ENCODE peak calls at places on chromosomes 16 and 17, in ten cellular contexts. L is cardiac muscle cell; P is IMR-90; X is stimulated activated CD4-positive, alpha-beta T cell treated with anti-CD3 and anti-CD28 coated beads, TNF-alpha, amount 100 ng/mL, for 48 hours; N is activated CD4-positive, alpha-beta T cell treated with anti-CD3 and anti-CD28 coated beads, Interleukin-2, amount 10 ng/mL, durations not matched to agents 7 days and 5 days; K is psoas muscle; H is activated naive CD4-positive, alpha-beta T cell treated with Interleukin-2 at 50 U/mL for 16 hours; Q is CD4-positive, alpha-beta memory T cell; T is mucosa of descending colon; B is stimulated activated CD8-positive, alpha-beta memory T cell treated with anti-CD3 and anti-CD28 coated beads, Interleukin-15, amount 100 ng/mL, for 24 hours. U is an unnamed sample.

GRCh38 chr17:65750166-65750565 is 188.7 kb upstream of the AXIN2 start:
- DNase-seq in X (no peak), N (no peak), T (no peak), Q (no peak), L (no peak), K (no peak), H (no peak), P (no peak), B (no peak), U (no peak)

GRCh38 chr17:50471009-50471905 is 2.6 kb upstream of the CHAD start:
- DNase-seq in B (no peak), K (no peak), T (peak; percentile 15), H (no peak), L (no peak), P (no peak), N (no peak), X (no peak), Q (no peak), U (no peak)

GRCh38 chr17:37564252-37564651 is 45.0 kb downstream of the SYNRG start:
- DNase-seq in N (no peak), K (no peak), B (no peak), P (no peak), H (no peak), T (no peak), Q (no peak), L (no peak), X (no peak), U (no peak)

GRCh38 chr17:73976147-73976546 is 227.3 kb upstream of the RPL38 start:
- DNase-seq in L (peak; percentile 7), P (no peak), H (no peak), B (no peak), N (no peak), K (no peak), T (no peak), Q (no peak), X (no peak), U (no peak)

GRCh38 chr16:2829501-2830354 is at the start of gene ZG16B:
- DNase-seq in T (peak; percentile 60), N (no peak), H (no peak), X (no peak), B (no peak), L (no peak), K (no peak), Q (no peak), P (no peak), U (no peak)

GRCh38 chr16:10921536-10922327 is 20.5 kb downstream of the DEXI start:
- DNase-seq in B (no peak), L (peak; percentile 40), K (no peak), X (no peak), P (no peak), T (no peak), Q (no peak), N (no peak), H (no peak), U (no peak)

GRCh38 chr16:47140686-47141085 is 3.1 kb downstream of the NETO2 start:
- DNase-seq in T (no peak), X (no peak), P (no peak), Q (no peak), N (no peak), L (no peak), H (no peak), K (no peak), B (no peak), U (no peak)

GRCh38 chr17:31487648-31488263 is 96.3 kb downstream of the RAB11FIP4 start:
- DNase-seq in K (peak; percentile 80), B (peak; percentile 82), Q (peak; percentile 96), H (peak; percentile 95), X (peak; percentile 92), L (peak; percentile 40), N (peak; percentile 93), P (peak; percentile 16), T (peak; percentile 96), U (peak; percentile 97)

GRCh38 chr17:83067718-83068261 is 11.6 kb upstream of the METRNL start:
- DNase-seq in P (peak; percentile 16), X (no peak), T (no peak), K (peak; percentile 13), H (no peak), Q (no peak), B (no peak), N (no peak), L (peak; percentile 30), U (no peak)

GRCh38 chr16:66020061-66020460 is 346.4 kb upstream of the CDH5 start:
- DNase-seq in T (no peak), P (peak; percentile 41), N (no peak), Q (no peak), K (no peak), L (no peak), H (no peak), B (no peak), X (no peak), U (no peak)

GRCh38 chr17:17792551-17793377 is 44.0 kb downstream of the SREBF1 start:
- DNase-seq in B (no peak), T (no peak), N (peak; percentile 81), L (peak; percentile 88), Q (peak; percentile 81), K (peak; percentile 37), P (peak; percentile 73), H (peak; percentile 42), X (no peak), U (no peak)

GRCh38 chr16:898216-898615 is 72.6 kb downstream of the LMF1 start:
- DNase-seq in P (no peak), L (no peak), T (no peak), K (peak; percentile 2), Q (no peak), H (no peak), N (no peak), X (no peak), B (no peak), U (no peak)

GRCh38 chr17:19647697-19648474 is 665 bp upstream of the ALDH3A2 start:
- DNase-seq in B (peak; percentile 6), L (peak; percentile 82), H (no peak), X (no peak), N (peak; percentile 35), P (peak; percentile 54), Q (peak; percentile 42), T (peak; percentile 62), K (peak; percentile 77), U (peak; percentile 28)

U was measured in D721Med.